ENCODE peak calls at places on chromosomes 11 and 22, in ten cellular contexts. One of them, this sample, is unnamed.

GRCh38 chr22:30874431-30875370 is 93.9 kb downstream of the MORC2 start:
- DNase-seq in H1: no peak
- DNase-seq in transverse colon: no peak
- DNase-seq in A549: no peak
- DNase-seq in sigmoid colon: peak; percentile 32
- DNase-seq in suprapubic skin: peak; percentile 44
- DNase-seq in HepG2: no peak
- DNase-seq in stomach: no peak
- DNase-seq in SK-N-SH: peak; percentile 9
- DNase-seq in tibial nerve: no peak
- DNase-seq in this sample: no peak

GRCh38 chr11:131629925-131630324 is 259.5 kb downstream of the NTM start:
- DNase-seq in H1: no peak
- DNase-seq in transverse colon: no peak
- DNase-seq in A549: no peak
- DNase-seq in sigmoid colon: no peak
- DNase-seq in suprapubic skin: no peak
- DNase-seq in HepG2: no peak
- DNase-seq in stomach: no peak
- DNase-seq in SK-N-SH: no peak
- DNase-seq in tibial nerve: no peak
- DNase-seq in this sample: no peak

GRCh38 chr11:10728154-10728553 is 22.9 kb upstream of the CTR9 start:
- DNase-seq in H1: no peak
- DNase-seq in transverse colon: no peak
- DNase-seq in A549: no peak
- DNase-seq in sigmoid colon: no peak
- DNase-seq in suprapubic skin: no peak
- DNase-seq in HepG2: no peak
- DNase-seq in stomach: no peak
- DNase-seq in SK-N-SH: no peak
- DNase-seq in tibial nerve: no peak
- DNase-seq in this sample: no peak

GRCh38 chr11:2807801-2808241 is 77.8 kb downstream of the CDKN1C start:
- DNase-seq in H1: no peak
- DNase-seq in transverse colon: peak; percentile 7
- DNase-seq in A549: no peak
- DNase-seq in sigmoid colon: peak; percentile 75
- DNase-seq in suprapubic skin: peak; percentile 58
- DNase-seq in HepG2: no peak
- DNase-seq in stomach: peak; percentile 25
- DNase-seq in SK-N-SH: no peak
- DNase-seq in tibial nerve: peak; percentile 12
- DNase-seq in this sample: peak; percentile 59

GRCh38 chr22:20510811-20511577 is 3.6 kb downstream of the MED15 start:
- DNase-seq in H1: no peak
- DNase-seq in transverse colon: no peak
- DNase-seq in A549: no peak
- DNase-seq in sigmoid colon: no peak
- DNase-seq in suprapubic skin: no peak
- DNase-seq in HepG2: no peak
- DNase-seq in stomach: no peak
- DNase-seq in SK-N-SH: no peak
- DNase-seq in tibial nerve: no peak
- DNase-seq in this sample: no peak

GRCh38 chr22:30876221-30876751 is 92.3 kb downstream of the MORC2 start:
- DNase-seq in H1: no peak
- DNase-seq in transverse colon: no peak
- DNase-seq in A549: no peak
- DNase-seq in sigmoid colon: peak; percentile 56
- DNase-seq in suprapubic skin: peak; percentile 40
- DNase-seq in HepG2: no peak
- DNase-seq in stomach: no peak
- DNase-seq in SK-N-SH: peak; percentile 41
- DNase-seq in tibial nerve: no peak
- DNase-seq in this sample: no peak

GRCh38 chr11:70464509-70465361 is 66.4 kb downstream of the CTTN start:
- DNase-seq in H1: no peak
- DNase-seq in transverse colon: no peak
- DNase-seq in A549: no peak
- DNase-seq in sigmoid colon: no peak
- DNase-seq in suprapubic skin: no peak
- DNase-seq in HepG2: no peak
- DNase-seq in stomach: no peak
- DNase-seq in SK-N-SH: no peak
- DNase-seq in tibial nerve: no peak
- DNase-seq in this sample: no peak

GRCh38 chr11:3685923-3686322 is 14.7 kb upstream of the CHRNA10 start:
- DNase-seq in H1: no peak
- DNase-seq in transverse colon: no peak
- DNase-seq in A549: no peak
- DNase-seq in sigmoid colon: no peak
- DNase-seq in suprapubic skin: no peak
- DNase-seq in HepG2: no peak
- DNase-seq in stomach: no peak
- DNase-seq in SK-N-SH: no peak
- DNase-seq in tibial nerve: no peak
- DNase-seq in this sample: no peak

GRCh38 chr11:125667151-125667550 is 13.5 kb downstream of the ACRV1 start:
- DNase-seq in H1: no peak
- DNase-seq in transverse colon: no peak
- DNase-seq in A549: no peak
- DNase-seq in sigmoid colon: no peak
- DNase-seq in suprapubic skin: no peak
- DNase-seq in HepG2: no peak
- DNase-seq in stomach: no peak
- DNase-seq in SK-N-SH: no peak
- DNase-seq in tibial nerve: no peak
- DNase-seq in this sample: no peak

GRCh38 chr11:125675196-125675595 is 5.5 kb downstream of the ACRV1 start:
- DNase-seq in H1: no peak
- DNase-seq in transverse colon: no peak
- DNase-seq in A549: no peak
- DNase-seq in sigmoid colon: no peak
- DNase-seq in suprapubic skin: no peak
- DNase-seq in HepG2: no peak
- DNase-seq in stomach: no peak
- DNase-seq in SK-N-SH: no peak
- DNase-seq in tibial nerve: no peak
- DNase-seq in this sample: no peak

GRCh38 chr11:125674210-125674609 is 6.4 kb downstream of the ACRV1 start:
- DNase-seq in H1: no peak
- DNase-seq in transverse colon: no peak
- DNase-seq in A549: no peak
- DNase-seq in sigmoid colon: no peak
- DNase-seq in suprapubic skin: no peak
- DNase-seq in HepG2: no peak
- DNase-seq in stomach: no peak
- DNase-seq in SK-N-SH: no peak
- DNase-seq in tibial nerve: no peak
- DNase-seq in this sample: no peak

GRCh38 chr11:125670131-125670530 is 10.5 kb downstream of the ACRV1 start:
- DNase-seq in H1: no peak
- DNase-seq in transverse colon: no peak
- DNase-seq in A549: no peak
- DNase-seq in sigmoid colon: no peak
- DNase-seq in suprapubic skin: no peak
- DNase-seq in HepG2: no peak
- DNase-seq in stomach: no peak
- DNase-seq in SK-N-SH: no peak
- DNase-seq in tibial nerve: no peak
- DNase-seq in this sample: no peak

DNA sequence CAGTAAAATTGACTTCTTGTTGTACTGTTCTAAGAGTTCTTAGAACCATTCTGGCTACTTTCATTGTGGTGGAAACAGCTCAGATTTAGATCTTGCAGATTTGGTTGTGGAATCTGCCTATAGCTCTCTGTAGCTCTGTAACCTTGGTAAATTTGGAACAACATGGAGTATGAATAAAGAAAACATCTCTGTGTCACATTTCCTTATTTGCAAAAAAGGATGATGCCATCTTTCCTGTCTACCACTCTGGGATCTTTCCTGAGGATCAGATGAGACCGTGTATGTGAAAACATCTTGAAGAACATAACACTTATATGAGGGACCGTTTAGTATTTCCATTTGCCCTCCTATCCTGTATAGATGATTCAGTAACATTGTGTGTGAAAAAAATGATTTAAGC is 9.1 kb downstream of the ACRV1 start:
- DNase-seq in H1: no peak
- DNase-seq in transverse colon: no peak
- DNase-seq in A549: no peak
- DNase-seq in sigmoid colon: no peak
- DNase-seq in suprapubic skin: no peak
- DNase-seq in HepG2: no peak
- DNase-seq in stomach: no peak
- DNase-seq in SK-N-SH: no peak
- DNase-seq in tibial nerve: no peak
- DNase-seq in this sample: no peak
- TF ChIP-seq EP300 in H1: no peak
- TF ChIP-seq EP300 in transverse colon: no peak
- TF ChIP-seq EP300 in A549: no peak
- TF ChIP-seq EP300 in sigmoid colon: no peak
- TF ChIP-seq EP300 in suprapubic skin: no peak
- TF ChIP-seq EP300 in HepG2: no peak
- TF ChIP-seq EP300 in stomach: no peak
- TF ChIP-seq EP300 in SK-N-SH: no peak
- TF ChIP-seq EP300 in tibial nerve: no peak
- TF ChIP-seq EP300 in this sample: no peak

GRCh38 chr11:62879150-62879549 is 1.5 kb upstream of the SLC3A2 start:
- DNase-seq in H1: no peak
- DNase-seq in transverse colon: no peak
- DNase-seq in A549: no peak
- DNase-seq in sigmoid colon: no peak
- DNase-seq in suprapubic skin: no peak
- DNase-seq in HepG2: no peak
- DNase-seq in stomach: no peak
- DNase-seq in SK-N-SH: no peak
- DNase-seq in tibial nerve: no peak
- DNase-seq in this sample: no peak

GRCh38 chr11:62880231-62880802 is 379 bp upstream of the SLC3A2 start:
- DNase-seq in H1: no peak
- DNase-seq in transverse colon: no peak
- DNase-seq in A549: peak; percentile 38
- DNase-seq in sigmoid colon: no peak
- DNase-seq in suprapubic skin: peak; percentile 93
- DNase-seq in HepG2: no peak
- DNase-seq in stomach: no peak
- DNase-seq in SK-N-SH: no peak
- DNase-seq in tibial nerve: no peak
- DNase-seq in this sample: no peak

GRCh38 chr11:62881579-62882427 is 1.1 kb downstream of the SLC3A2 start:
- DNase-seq in H1: no peak
- DNase-seq in transverse colon: peak; percentile 94
- DNase-seq in A549: peak; percentile 97
- DNase-seq in sigmoid colon: peak; percentile 99
- DNase-seq in suprapubic skin: peak; percentile 98
- DNase-seq in HepG2: peak; percentile 88
- DNase-seq in stomach: peak; percentile 94
- DNase-seq in SK-N-SH: no peak
- DNase-seq in tibial nerve: peak; percentile 89
- DNase-seq in this sample: peak; percentile 95

GRCh38 chr11:62880803-62881578 is at the start of gene SLC3A2:
- DNase-seq in H1: peak; percentile 88
- DNase-seq in transverse colon: peak; percentile 94
- DNase-seq in A549: peak; percentile 86
- DNase-seq in sigmoid colon: peak; percentile 96
- DNase-seq in suprapubic skin: no peak
- DNase-seq in HepG2: peak; percentile 74
- DNase-seq in stomach: peak; percentile 92
- DNase-seq in SK-N-SH: peak; percentile 89
- DNase-seq in tibial nerve: peak; percentile 83
- DNase-seq in this sample: peak; percentile 89

GRCh38 chr11:62879554-62879953 is 1.1 kb upstream of the SLC3A2 start:
- DNase-seq in H1: no peak
- DNase-seq in transverse colon: no peak
- DNase-seq in A549: no peak
- DNase-seq in sigmoid colon: peak; percentile 80
- DNase-seq in suprapubic skin: no peak
- DNase-seq in HepG2: no peak
- DNase-seq in stomach: peak; percentile 36
- DNase-seq in SK-N-SH: no peak
- DNase-seq in tibial nerve: no peak
- DNase-seq in this sample: no peak
- H3K4me3 ChIP-seq in H1: no peak overlapping the region
- H3K4me3 ChIP-seq in transverse colon: peak overlapping the region; percentile 88
- H3K4me3 ChIP-seq in A549: no peak overlapping the region
- H3K4me3 ChIP-seq in sigmoid colon: peak overlapping the region; percentile 93
- H3K4me3 ChIP-seq in suprapubic skin: peak overlapping the region; percentile 92
- H3K4me3 ChIP-seq in HepG2: peak overlapping the region; percentile 92
- H3K4me3 ChIP-seq in stomach: peak overlapping the region; percentile 95
- H3K4me3 ChIP-seq in SK-N-SH: peak overlapping the region; percentile 91
- H3K4me3 ChIP-seq in tibial nerve: peak overlapping the region; percentile 73
- H3K4me3 ChIP-seq in this sample: peak overlapping the region; percentile 74

DNA sequence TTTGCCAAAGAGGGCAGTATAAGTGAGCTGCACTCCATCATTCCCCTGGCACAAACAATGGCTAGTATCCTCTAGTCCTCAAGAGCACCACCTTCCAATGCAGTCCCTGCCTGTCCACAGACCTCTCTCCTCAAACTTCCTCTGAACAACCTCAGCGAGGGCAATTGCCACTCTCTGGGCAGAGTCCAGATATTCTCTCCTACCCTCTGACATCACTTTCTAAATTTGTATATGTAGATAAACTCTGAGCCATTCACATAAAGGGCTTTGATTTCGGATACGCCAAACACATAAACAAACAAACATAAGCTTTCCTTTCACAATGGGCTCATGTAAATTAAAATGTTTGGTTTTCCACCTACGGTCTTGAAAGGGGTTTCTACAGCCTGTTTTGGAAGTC is 3.0 kb upstream of the SLC43A3 start:
- DNase-seq in H1: no peak
- DNase-seq in transverse colon: no peak
- DNase-seq in A549: no peak
- DNase-seq in sigmoid colon: no peak
- DNase-seq in suprapubic skin: no peak
- DNase-seq in HepG2: no peak
- DNase-seq in stomach: peak; percentile 27
- DNase-seq in SK-N-SH: no peak
- DNase-seq in tibial nerve: no peak
- DNase-seq in this sample: no peak
- H3K4me1 ChIP-seq in H1: peaks cover 10% of the 10 kb centered on the region
- H3K4me1 ChIP-seq in transverse colon: peaks cover 18% of the 10 kb centered on the region
- H3K4me1 ChIP-seq in A549: peaks cover 40% of the 10 kb centered on the region
- H3K4me1 ChIP-seq in sigmoid colon: peaks cover 47% of the 10 kb centered on the region
- H3K4me1 ChIP-seq in suprapubic skin: peaks cover 57% of the 10 kb centered on the region
- H3K4me1 ChIP-seq in HepG2: peaks cover 80% of the 10 kb centered on the region
- H3K4me1 ChIP-seq in stomach: peaks cover 46% of the 10 kb centered on the region
- H3K4me1 ChIP-seq in SK-N-SH: peaks cover 14% of the 10 kb centered on the region
- H3K4me1 ChIP-seq in tibial nerve: peaks cover 37% of the 10 kb centered on the region
- H3K4me1 ChIP-seq in this sample: peaks cover 20% of the 10 kb centered on the region

DNA sequence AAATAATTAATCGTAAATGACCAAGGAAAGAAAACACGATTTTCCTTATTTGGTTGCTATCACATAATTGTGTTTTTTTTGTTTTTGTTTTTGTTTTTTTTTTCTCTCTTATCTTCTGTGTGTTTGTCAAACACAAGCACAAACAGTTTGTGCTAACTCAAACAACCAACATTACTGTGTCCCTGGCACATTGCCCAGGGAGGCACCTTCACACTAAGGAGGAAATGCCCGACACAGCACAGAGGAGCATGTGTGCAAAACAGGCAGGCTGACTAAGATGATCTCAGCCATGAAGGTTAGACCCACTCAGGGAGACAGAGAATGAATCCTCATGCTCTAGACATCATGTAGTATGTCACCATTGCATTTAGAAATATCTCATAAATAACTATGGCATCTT is 130.1 kb downstream of the SOX6 start:
- DNase-seq in H1: no peak
- DNase-seq in transverse colon: peak; percentile 89
- DNase-seq in A549: peak; percentile 3
- DNase-seq in sigmoid colon: peak; percentile 49
- DNase-seq in suprapubic skin: peak; percentile 62
- DNase-seq in HepG2: peak; percentile 56
- DNase-seq in stomach: peak; percentile 94
- DNase-seq in SK-N-SH: peak; percentile 3
- DNase-seq in tibial nerve: no peak
- DNase-seq in this sample: no peak
- TF ChIP-seq EP300 in H1: no peak
- TF ChIP-seq EP300 in transverse colon: no peak
- TF ChIP-seq EP300 in A549: no peak
- TF ChIP-seq EP300 in sigmoid colon: no peak
- TF ChIP-seq EP300 in suprapubic skin: no peak
- TF ChIP-seq EP300 in HepG2: no peak
- TF ChIP-seq EP300 in stomach: no peak
- TF ChIP-seq EP300 in SK-N-SH: no peak
- TF ChIP-seq EP300 in tibial nerve: no peak
- TF ChIP-seq EP300 in this sample: no peak